ENCODE peak calls at places on chromosomes 3 and 15, in five cellular contexts. One of them, this sample, is unnamed.

GRCh38 chr3:133937756-133938601 is 42.3 kb upstream of the RAB6B start:
- DNase-seq in IMR-90: peak
- DNase-seq in mesendoderm: no peak
- DNase-seq in neuronal stem cell: no peak
- DNase-seq in H9: peak
- DNase-seq in this sample: no peak

GRCh38 chr15:36484038-36484778 is 95.2 kb upstream of the CDIN1 start:
- DNase-seq in IMR-90: peak
- DNase-seq in mesendoderm: no peak
- DNase-seq in neuronal stem cell: no peak
- DNase-seq in H9: no peak
- DNase-seq in this sample: no peak

GRCh38 chr15:26864664-26865191 is 2.1 kb upstream of the GABRA5 start:
- DNase-seq in IMR-90: peak
- DNase-seq in mesendoderm: peak
- DNase-seq in neuronal stem cell: peak
- DNase-seq in H9: peak
- DNase-seq in this sample: no peak

GRCh38 chr15:48190932-48191573 is 412 bp upstream of the CTXN2 start:
- DNase-seq in IMR-90: peak
- DNase-seq in mesendoderm: peak
- DNase-seq in neuronal stem cell: peak
- DNase-seq in H9: peak
- DNase-seq in this sample: peak

GRCh38 chr15:56040081-56041035 is 46.9 kb upstream of the NEDD4 start:
- DNase-seq in IMR-90: peak
- DNase-seq in mesendoderm: peak
- DNase-seq in neuronal stem cell: peak
- DNase-seq in H9: peak
- DNase-seq in this sample: peak

GRCh38 chr3:38479431-38480092 is 16.6 kb upstream of the EXOG start:
- DNase-seq in IMR-90: peak
- DNase-seq in mesendoderm: peak
- DNase-seq in neuronal stem cell: no peak
- DNase-seq in H9: peak
- DNase-seq in this sample: peak

GRCh38 chr3:49803464-49804140 is 541 bp downstream of the INKA1 start:
- DNase-seq in IMR-90: peak
- DNase-seq in mesendoderm: no peak
- DNase-seq in neuronal stem cell: peak
- DNase-seq in H9: peak
- DNase-seq in this sample: no peak

GRCh38 chr3:174488527-174488926 is 370.6 kb upstream of the NAALADL2 start:
- DNase-seq in IMR-90: peak
- DNase-seq in mesendoderm: no peak
- DNase-seq in neuronal stem cell: no peak
- DNase-seq in H9: no peak
- DNase-seq in this sample: no peak

GRCh38 chr3:23712656-23713559 is 92.8 kb upstream of the UBE2E1 start:
- DNase-seq in IMR-90: peak
- DNase-seq in mesendoderm: peak
- DNase-seq in neuronal stem cell: peak
- DNase-seq in H9: peak
- DNase-seq in this sample: peak

GRCh38 chr15:39472661-39473657 is 107.9 kb upstream of the THBS1 start:
- DNase-seq in IMR-90: peak
- DNase-seq in mesendoderm: peak
- DNase-seq in neuronal stem cell: no peak
- DNase-seq in H9: no peak
- DNase-seq in this sample: peak

GRCh38 chr15:64847016-64847415 is 5.3 kb downstream of the PLEKHO2 start:
- DNase-seq in IMR-90: no peak
- DNase-seq in mesendoderm: no peak
- DNase-seq in neuronal stem cell: no peak
- DNase-seq in H9: peak
- DNase-seq in this sample: no peak

GRCh38 chr15:51861557-51862350 is 32.3 kb downstream of the TMOD3 start:
- DNase-seq in IMR-90: no peak
- DNase-seq in mesendoderm: no peak
- DNase-seq in neuronal stem cell: no peak
- DNase-seq in H9: no peak
- DNase-seq in this sample: no peak

GRCh38 chr3:30343861-30344260 is 262.5 kb upstream of the TGFBR2 start:
- DNase-seq in IMR-90: no peak
- DNase-seq in mesendoderm: no peak
- DNase-seq in neuronal stem cell: no peak
- DNase-seq in H9: no peak
- DNase-seq in this sample: no peak

GRCh38 chr3:88528494-88528893 is 378.7 kb downstream of the C3orf38 start:
- DNase-seq in IMR-90: no peak
- DNase-seq in mesendoderm: no peak
- DNase-seq in neuronal stem cell: no peak
- DNase-seq in H9: no peak
- DNase-seq in this sample: no peak

GRCh38 chr3:152870027-152870426 is 35.1 kb downstream of the P2RY1 start:
- DNase-seq in IMR-90: no peak
- DNase-seq in mesendoderm: no peak
- DNase-seq in neuronal stem cell: no peak
- DNase-seq in H9: no peak
- DNase-seq in this sample: no peak

GRCh38 chr3:72258786-72259185 is 473.8 kb upstream of the PROK2 start:
- DNase-seq in IMR-90: no peak
- DNase-seq in mesendoderm: no peak
- DNase-seq in neuronal stem cell: no peak
- DNase-seq in H9: no peak
- DNase-seq in this sample: no peak

GRCh38 chr3:125375950-125376679 is 990 bp upstream of the ZNF148 start:
- DNase-seq in IMR-90: peak
- DNase-seq in mesendoderm: no peak
- DNase-seq in neuronal stem cell: no peak
- DNase-seq in H9: no peak
- DNase-seq in this sample: no peak

GRCh38 chr3:53161345-53161819 is 373 bp downstream of the PRKCD start:
- DNase-seq in IMR-90: no peak
- DNase-seq in mesendoderm: no peak
- DNase-seq in neuronal stem cell: no peak
- DNase-seq in H9: no peak
- DNase-seq in this sample: no peak

GRCh38 chr15:79721256-79721655 is 175.6 kb downstream of the MTHFS start:
- DNase-seq in IMR-90: no peak
- DNase-seq in mesendoderm: no peak
- DNase-seq in neuronal stem cell: no peak
- DNase-seq in H9: no peak
- DNase-seq in this sample: no peak

GRCh38 chr3:156106721-156107373 is 13.5 kb upstream of the KCNAB1 start:
- DNase-seq in IMR-90: no peak
- DNase-seq in mesendoderm: peak
- DNase-seq in neuronal stem cell: no peak
- DNase-seq in H9: peak
- DNase-seq in this sample: no peak

GRCh38 chr15:101496198-101496986 is 6.9 kb upstream of the PCSK6 start:
- DNase-seq in IMR-90: no peak
- DNase-seq in mesendoderm: no peak
- DNase-seq in neuronal stem cell: no peak
- DNase-seq in H9: no peak
- DNase-seq in this sample: no peak

GRCh38 chr3:155229086-155229485 is 64.4 kb downstream of the STRIT1 start:
- DNase-seq in IMR-90: no peak
- DNase-seq in mesendoderm: no peak
- DNase-seq in neuronal stem cell: no peak
- DNase-seq in H9: no peak
- DNase-seq in this sample: no peak

GRCh38 chr3:96478496-96478895 is 335.9 kb upstream of the EPHA6 start:
- DNase-seq in IMR-90: no peak
- DNase-seq in mesendoderm: no peak
- DNase-seq in neuronal stem cell: no peak
- DNase-seq in H9: no peak
- DNase-seq in this sample: no peak

GRCh38 chr3:24830230-24831152 is 335.8 kb upstream of the THRB start:
- DNase-seq in IMR-90: no peak
- DNase-seq in mesendoderm: no peak
- DNase-seq in neuronal stem cell: peak
- DNase-seq in H9: no peak
- DNase-seq in this sample: no peak

GRCh38 chr3:166071-166470 is 30.5 kb upstream of the CHL1 start:
- DNase-seq in IMR-90: no peak
- DNase-seq in mesendoderm: no peak
- DNase-seq in neuronal stem cell: peak
- DNase-seq in H9: no peak
- DNase-seq in this sample: no peak

GRCh38 chr3:9916734-9917680 is at the start of gene IL17RC:
- DNase-seq in IMR-90: peak
- DNase-seq in mesendoderm: peak
- DNase-seq in neuronal stem cell: no peak
- DNase-seq in H9: peak
- DNase-seq in this sample: peak
- H2AK5ac ChIP-seq in IMR-90: peak
- H2AK5ac ChIP-seq in mesendoderm: no peak
- H2AK5ac ChIP-seq in neuronal stem cell: peak
- H2AK5ac ChIP-seq in H9: no peak
- H2AK5ac ChIP-seq in this sample: peak

GRCh38 chr3:188284455-188285212 is 130.7 kb downstream of the LPP start:
- DNase-seq in IMR-90: peak
- DNase-seq in mesendoderm: no peak
- DNase-seq in neuronal stem cell: no peak
- DNase-seq in H9: no peak
- DNase-seq in this sample: no peak

GRCh38 chr3:188286087-188286513 is 132.1 kb downstream of the LPP start:
- DNase-seq in IMR-90: peak
- DNase-seq in mesendoderm: no peak
- DNase-seq in neuronal stem cell: no peak
- DNase-seq in H9: no peak
- DNase-seq in this sample: peak

GRCh38 chr3:188292827-188293226 is 138.9 kb downstream of the LPP start:
- DNase-seq in IMR-90: no peak
- DNase-seq in mesendoderm: no peak
- DNase-seq in neuronal stem cell: no peak
- DNase-seq in H9: no peak
- DNase-seq in this sample: no peak

GRCh38 chr3:188287339-188287738 is 133.4 kb downstream of the LPP start:
- DNase-seq in IMR-90: no peak
- DNase-seq in mesendoderm: no peak
- DNase-seq in neuronal stem cell: no peak
- DNase-seq in H9: no peak
- DNase-seq in this sample: no peak

GRCh38 chr3:188288153-188288552 is 134.2 kb downstream of the LPP start:
- DNase-seq in IMR-90: no peak
- DNase-seq in mesendoderm: no peak
- DNase-seq in neuronal stem cell: no peak
- DNase-seq in H9: no peak
- DNase-seq in this sample: no peak
- H2AK5ac ChIP-seq in IMR-90: peak
- H2AK5ac ChIP-seq in mesendoderm: no peak
- H2AK5ac ChIP-seq in neuronal stem cell: no peak
- H2AK5ac ChIP-seq in H9: no peak
- H2AK5ac ChIP-seq in this sample: no peak

DNA sequence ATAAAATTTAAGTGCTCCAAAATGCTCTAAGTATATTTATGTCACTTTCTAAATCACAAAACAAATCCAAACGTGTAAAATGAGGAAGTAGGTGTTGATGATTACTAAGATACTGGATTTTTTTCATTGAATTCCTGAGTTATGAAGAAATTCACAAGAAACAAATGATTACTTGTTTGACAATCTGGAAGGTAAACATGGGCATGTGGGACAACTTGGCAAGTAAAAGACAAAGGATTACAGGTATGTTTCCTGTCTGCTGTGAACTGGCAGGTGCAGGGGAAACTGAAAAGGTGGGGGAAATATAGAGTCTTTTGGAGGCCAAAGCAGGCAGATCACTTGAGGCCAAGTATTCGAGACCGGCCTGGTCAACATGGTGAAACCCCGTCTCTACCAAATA is 252.7 kb upstream of the AZI2 start:
- DNase-seq in IMR-90: no peak
- DNase-seq in mesendoderm: no peak
- DNase-seq in neuronal stem cell: no peak
- DNase-seq in H9: no peak
- DNase-seq in this sample: no peak
- H2AK5ac ChIP-seq in IMR-90: no peak
- H2AK5ac ChIP-seq in mesendoderm: no peak
- H2AK5ac ChIP-seq in neuronal stem cell: no peak
- H2AK5ac ChIP-seq in H9: no peak
- H2AK5ac ChIP-seq in this sample: no peak

GRCh38 chr15:62758952-62759349 is 283.6 kb upstream of the TPM1 start:
- DNase-seq in IMR-90: no peak
- DNase-seq in mesendoderm: no peak
- DNase-seq in neuronal stem cell: no peak
- DNase-seq in H9: no peak
- DNase-seq in this sample: no peak

GRCh38 chr15:62756995-62757360 is 285.6 kb upstream of the TPM1 start:
- DNase-seq in IMR-90: no peak
- DNase-seq in mesendoderm: no peak
- DNase-seq in neuronal stem cell: no peak
- DNase-seq in H9: no peak
- DNase-seq in this sample: no peak

GRCh38 chr15:62758126-62758951 is 284.2 kb upstream of the TPM1 start:
- DNase-seq in IMR-90: peak
- DNase-seq in mesendoderm: no peak
- DNase-seq in neuronal stem cell: peak
- DNase-seq in H9: no peak
- DNase-seq in this sample: no peak

GRCh38 chr15:62757535-62757934 is 285.0 kb upstream of the TPM1 start:
- DNase-seq in IMR-90: no peak
- DNase-seq in mesendoderm: no peak
- DNase-seq in neuronal stem cell: no peak
- DNase-seq in H9: no peak
- DNase-seq in this sample: no peak

GRCh38 chr15:62756326-62756994 is 286.1 kb upstream of the TPM1 start:
- DNase-seq in IMR-90: no peak
- DNase-seq in mesendoderm: no peak
- DNase-seq in neuronal stem cell: no peak
- DNase-seq in H9: no peak
- DNase-seq in this sample: no peak
- H2AK5ac ChIP-seq in IMR-90: no peak
- H2AK5ac ChIP-seq in mesendoderm: no peak
- H2AK5ac ChIP-seq in neuronal stem cell: no peak
- H2AK5ac ChIP-seq in H9: no peak
- H2AK5ac ChIP-seq in this sample: no peak

DNA sequence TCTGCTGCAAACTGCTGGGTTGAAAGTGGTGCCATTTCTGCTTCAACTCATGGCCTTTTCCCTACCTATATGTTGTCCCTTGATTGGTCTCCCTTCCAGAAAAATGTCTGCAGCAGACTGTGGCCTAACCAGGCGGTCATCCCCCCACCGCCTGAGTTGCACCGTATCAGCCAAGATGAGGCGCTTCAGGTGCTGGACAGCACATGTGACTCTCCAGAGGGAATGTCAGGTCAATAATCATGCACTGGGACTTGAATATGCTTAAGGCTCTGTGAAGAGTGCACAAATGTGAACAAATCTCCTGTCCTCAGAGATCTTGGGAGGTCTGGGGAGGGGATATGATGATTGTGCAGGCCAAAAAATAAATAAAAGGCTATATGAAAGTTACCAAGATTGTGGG is 32.2 kb downstream of the LRTM1 start:
- DNase-seq in IMR-90: no peak
- DNase-seq in mesendoderm: no peak
- DNase-seq in neuronal stem cell: no peak
- DNase-seq in H9: no peak
- DNase-seq in this sample: no peak
- H2AK5ac ChIP-seq in IMR-90: no peak
- H2AK5ac ChIP-seq in mesendoderm: no peak
- H2AK5ac ChIP-seq in neuronal stem cell: no peak
- H2AK5ac ChIP-seq in H9: no peak
- H2AK5ac ChIP-seq in this sample: no peak

GRCh38 chr15:74889882-74890768 is at the start of gene MPI:
- DNase-seq in IMR-90: peak
- DNase-seq in mesendoderm: peak
- DNase-seq in neuronal stem cell: peak
- DNase-seq in H9: peak
- DNase-seq in this sample: peak
- H2AK5ac ChIP-seq in IMR-90: peak
- H2AK5ac ChIP-seq in mesendoderm: peak
- H2AK5ac ChIP-seq in neuronal stem cell: peak
- H2AK5ac ChIP-seq in H9: no peak
- H2AK5ac ChIP-seq in this sample: peak

This sample was measured in trophoblast cell.